ENCODE peak calls at places on chromosomes 7 and 10, in six cellular contexts. J, P, B, Z, Q and O are unnamed samples. For H3K36me3, the result is how much of the 10 kb centered on the place peaks cover.

GRCh38 chr7:81162771-81163525 is 244.1 kb upstream of the SEMA3C start:
- DNase-seq in J (no peak), P (no peak), B (no peak), Z (no peak), Q (peak), O (no peak)

GRCh38 chr7:113824117-113824823 is 94.5 kb downstream of the PPP1R3A start:
- DNase-seq in J (no peak), P (no peak), B (no peak), Z (no peak), Q (no peak), O (no peak)

GRCh38 chr7:1321411-1322239 is 89.0 kb downstream of the UNCX start:
- DNase-seq in J (peak), P (no peak), B (no peak), Z (no peak), Q (no peak), O (no peak)

GRCh38 chr7:128830231-128831177 is at the start of gene FLNC:
- DNase-seq in J (peak), P (peak), B (peak), Z (peak), Q (no peak), O (no peak)

GRCh38 chr10:13890233-13890616 is 303.5 kb downstream of the PRPF18 start:
- DNase-seq in J (no peak), P (no peak), B (no peak), Z (no peak), Q (no peak), O (no peak)

GRCh38 chr7:36726806-36727503 is 2.7 kb upstream of the AOAH start:
- DNase-seq in J (no peak), P (no peak), B (no peak), Z (no peak), Q (no peak), O (no peak)

GRCh38 chr7:42932861-42933591 is 850 bp downstream of the MRPL32 start:
- DNase-seq in J (no peak), P (peak), B (peak), Z (peak), Q (no peak), O (no peak)

GRCh38 chr7:119623427-119623826 is 649.5 kb upstream of the KCND2 start:
- DNase-seq in J (no peak), P (no peak), B (no peak), Z (no peak), Q (no peak), O (no peak)

GRCh38 chr7:41027428-41028115 is 675.3 kb downstream of the INHBA start:
- DNase-seq in J (no peak), P (no peak), B (no peak), Z (no peak), Q (peak), O (no peak)

GRCh38 chr10:75189266-75190096 is 21.1 kb upstream of the VDAC2 start:
- DNase-seq in J (no peak), P (no peak), B (no peak), Z (no peak), Q (no peak), O (peak)

GRCh38 chr10:35626971-35627507 is 15.1 kb downstream of the FZD8 start:
- DNase-seq in J (no peak), P (no peak), B (no peak), Z (no peak), Q (no peak), O (no peak)

GRCh38 chr7:92614586-92615237 is 24.5 kb upstream of the FAM133B start:
- DNase-seq in J (no peak), P (no peak), B (peak), Z (peak), Q (no peak), O (no peak)

GRCh38 chr7:34672430-34672829 is 14.4 kb downstream of the NPSR1 start:
- DNase-seq in J (no peak), P (no peak), B (no peak), Z (no peak), Q (peak), O (no peak)

GRCh38 chr7:25922296-25922695 is 229.7 kb upstream of the NFE2L3 start:
- DNase-seq in J (no peak), P (no peak), B (no peak), Z (no peak), Q (no peak), O (no peak)

GRCh38 chr10:106764360-106764759 is 400.1 kb downstream of the SORCS1 start:
- DNase-seq in J (no peak), P (no peak), B (no peak), Z (no peak), Q (no peak), O (no peak)

GRCh38 chr7:121755286-121755685 is 117.7 kb upstream of the PTPRZ1 start:
- DNase-seq in J (no peak), P (peak), B (no peak), Z (no peak), Q (no peak), O (no peak)

DNA sequence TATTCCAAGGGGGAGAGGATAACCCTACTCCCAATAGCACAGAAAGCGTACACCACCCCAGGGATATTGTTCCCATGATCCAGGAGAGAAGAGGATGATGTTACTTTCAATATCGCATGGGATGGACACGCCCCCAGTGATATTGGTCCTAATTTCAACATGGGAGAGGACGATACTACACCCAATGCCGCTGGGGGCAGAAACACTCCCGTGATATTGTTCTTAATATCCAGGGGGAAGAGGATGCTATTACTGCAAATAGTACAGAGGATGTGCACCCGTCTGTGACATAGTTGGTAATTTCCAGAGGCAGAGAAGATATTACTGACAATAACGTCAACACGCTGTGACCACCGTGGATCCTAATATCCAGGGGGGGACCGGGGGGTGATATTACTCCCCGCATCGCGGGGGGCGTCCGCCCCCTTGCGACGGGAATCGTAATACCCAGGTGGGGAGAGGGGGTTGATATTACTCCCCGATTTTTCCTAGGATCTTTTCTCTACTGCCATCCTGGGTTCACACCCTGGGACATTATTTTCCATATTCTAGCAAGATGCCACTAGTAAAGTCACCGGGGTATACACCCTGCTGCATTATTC is 16.6 kb downstream of the MEIG1 start:
- DNase-seq in J (no peak), P (no peak), B (no peak), Z (peak), Q (no peak), O (no peak)
- H3K4me3 ChIP-seq in J (no peak), P (no peak), B (no peak), Z (peak), Q (no peak), O (no peak)

DNA sequence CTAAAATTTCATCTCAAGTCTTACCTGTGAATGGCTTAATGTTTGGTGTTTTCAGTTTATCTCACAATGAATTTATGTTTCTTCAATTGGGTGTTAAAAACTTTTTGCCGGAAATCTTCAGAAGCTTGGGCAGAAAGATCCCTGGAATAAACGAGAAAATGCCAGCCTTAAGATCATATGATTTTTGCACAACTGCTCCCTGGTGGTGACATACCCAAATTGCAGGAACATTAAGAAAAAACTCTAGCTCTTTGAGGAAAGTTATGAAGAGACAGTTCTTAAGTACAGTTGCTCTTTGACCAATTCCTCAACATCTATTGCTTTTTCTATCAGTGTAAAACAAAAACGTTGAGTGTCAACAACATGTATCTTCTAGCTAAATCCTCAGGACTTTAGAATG is 48.2 kb upstream of the CREB5 start:
- DNase-seq in J (no peak), P (no peak), B (no peak), Z (no peak), Q (no peak), O (no peak)
- TF ChIP-seq CTCF in J (no peak), P (peak), B (no peak), Z (peak), Q (peak), O (no peak)

GRCh38 chr10:26725837-26726727 is 28.6 kb downstream of the PDSS1 start:
- DNase-seq in J (peak), P (peak), B (peak), Z (peak), Q (peak), O (no peak)

GRCh38 chr10:26717476-26717875 is 20.0 kb downstream of the PDSS1 start:
- DNase-seq in J (no peak), P (no peak), B (no peak), Z (no peak), Q (no peak), O (no peak)

GRCh38 chr10:26721561-26721960 is 24.1 kb downstream of the PDSS1 start:
- DNase-seq in J (no peak), P (no peak), B (peak), Z (no peak), Q (no peak), O (no peak)

GRCh38 chr10:26727005-26727404 is 29.5 kb downstream of the PDSS1 start:
- DNase-seq in J (no peak), P (no peak), B (no peak), Z (no peak), Q (no peak), O (no peak)

DNA sequence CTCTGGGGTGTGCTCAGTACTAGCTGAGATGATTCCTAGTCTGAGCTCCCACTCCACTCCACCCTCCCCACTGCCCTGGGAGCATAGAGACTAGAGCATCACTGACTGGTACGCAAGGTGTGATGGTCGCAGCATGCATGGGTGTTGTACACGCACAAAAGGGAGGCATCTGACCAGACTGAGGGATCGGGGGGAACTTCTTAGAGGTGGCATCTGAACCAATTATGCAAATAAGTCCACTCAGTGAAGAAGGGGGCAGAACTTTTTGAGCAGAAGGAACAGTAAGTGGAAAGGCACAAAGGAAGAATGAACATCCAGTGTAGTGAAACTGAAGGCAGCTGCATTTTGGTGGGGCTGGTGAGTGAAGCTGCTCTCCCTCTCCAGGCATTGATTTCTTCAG is 25.5 kb downstream of the PDSS1 start:
- DNase-seq in J (no peak), P (no peak), B (no peak), Z (no peak), Q (no peak), O (no peak)
- H3K36me3 ChIP-seq in J (under half), P (under half), B (under half), Z (under half), Q (under half), O (under half)

GRCh38 chr10:23172429-23172828 is 19.7 kb upstream of the PTF1A start:
- DNase-seq in J (no peak), P (no peak), B (no peak), Z (no peak), Q (no peak), O (no peak)
- H3K4me3 ChIP-seq in J (no peak), P (no peak), B (no peak), Z (no peak), Q (no peak), O (no peak)